ENCODE peak calls at places on chromosome 22, in ten cellular contexts. One of them, this sample, is unnamed.

GRCh38 chr22:23094695-23095466 is 24.6 kb downstream of the GNAZ start:
- DNase-seq in mesendoderm: no peak
- DNase-seq in HL-60: no peak
- DNase-seq in astrocyte: no peak
- DNase-seq in cardiac muscle cell: no peak
- DNase-seq in PC-3: no peak
- DNase-seq in stomach: no peak
- DNase-seq in lower lobe of right lung: no peak
- DNase-seq in thoracic aorta: no peak
- DNase-seq in right lobe of liver: no peak
- DNase-seq in this sample: no peak

GRCh38 chr22:29734429-29734828 is 14.6 kb downstream of the CABP7 start:
- DNase-seq in cardiac muscle cell: no peak
- DNase-seq in PC-3: no peak
- DNase-seq in HL-60: no peak
- DNase-seq in lower lobe of right lung: no peak
- DNase-seq in stomach: no peak
- DNase-seq in astrocyte: no peak
- DNase-seq in right lobe of liver: no peak
- DNase-seq in thoracic aorta: no peak
- DNase-seq in mesendoderm: no peak
- DNase-seq in this sample: no peak

GRCh38 chr22:24510694-24511625 is 15.8 kb downstream of the UPB1 start:
- DNase-seq in cardiac muscle cell: peak
- DNase-seq in stomach: peak
- DNase-seq in right lobe of liver: peak
- DNase-seq in HL-60: peak
- DNase-seq in lower lobe of right lung: no peak
- DNase-seq in mesendoderm: peak
- DNase-seq in PC-3: no peak
- DNase-seq in astrocyte: peak
- DNase-seq in thoracic aorta: no peak
- DNase-seq in this sample: no peak

GRCh38 chr22:48968201-48968959 is 859.3 kb downstream of the BRD1 start:
- DNase-seq in mesendoderm: peak
- DNase-seq in HL-60: no peak
- DNase-seq in stomach: peak
- DNase-seq in lower lobe of right lung: no peak
- DNase-seq in thoracic aorta: no peak
- DNase-seq in right lobe of liver: peak
- DNase-seq in astrocyte: no peak
- DNase-seq in PC-3: peak
- DNase-seq in cardiac muscle cell: no peak
- DNase-seq in this sample: peak

GRCh38 chr22:48950151-48950915 is 877.3 kb downstream of the BRD1 start:
- DNase-seq in lower lobe of right lung: no peak
- DNase-seq in thoracic aorta: no peak
- DNase-seq in stomach: peak
- DNase-seq in HL-60: no peak
- DNase-seq in PC-3: no peak
- DNase-seq in mesendoderm: no peak
- DNase-seq in astrocyte: no peak
- DNase-seq in right lobe of liver: peak
- DNase-seq in cardiac muscle cell: no peak
- DNase-seq in this sample: peak

GRCh38 chr22:25950101-25950500 is 208.1 kb downstream of the MYO18B start:
- DNase-seq in mesendoderm: no peak
- DNase-seq in HL-60: no peak
- DNase-seq in right lobe of liver: no peak
- DNase-seq in astrocyte: no peak
- DNase-seq in lower lobe of right lung: no peak
- DNase-seq in PC-3: no peak
- DNase-seq in thoracic aorta: no peak
- DNase-seq in cardiac muscle cell: no peak
- DNase-seq in stomach: no peak
- DNase-seq in this sample: no peak

GRCh38 chr22:46915978-46916730 is 153.7 kb downstream of the TBC1D22A start:
- DNase-seq in thoracic aorta: no peak
- DNase-seq in stomach: no peak
- DNase-seq in lower lobe of right lung: no peak
- DNase-seq in cardiac muscle cell: no peak
- DNase-seq in HL-60: no peak
- DNase-seq in astrocyte: no peak
- DNase-seq in right lobe of liver: no peak
- DNase-seq in PC-3: no peak
- DNase-seq in mesendoderm: no peak
- DNase-seq in this sample: no peak

GRCh38 chr22:31872209-31872608 is 72.1 kb upstream of the YWHAH start:
- DNase-seq in mesendoderm: peak
- DNase-seq in right lobe of liver: no peak
- DNase-seq in stomach: peak
- DNase-seq in astrocyte: no peak
- DNase-seq in thoracic aorta: no peak
- DNase-seq in cardiac muscle cell: peak
- DNase-seq in HL-60: peak
- DNase-seq in lower lobe of right lung: no peak
- DNase-seq in PC-3: no peak
- DNase-seq in this sample: peak

DNA sequence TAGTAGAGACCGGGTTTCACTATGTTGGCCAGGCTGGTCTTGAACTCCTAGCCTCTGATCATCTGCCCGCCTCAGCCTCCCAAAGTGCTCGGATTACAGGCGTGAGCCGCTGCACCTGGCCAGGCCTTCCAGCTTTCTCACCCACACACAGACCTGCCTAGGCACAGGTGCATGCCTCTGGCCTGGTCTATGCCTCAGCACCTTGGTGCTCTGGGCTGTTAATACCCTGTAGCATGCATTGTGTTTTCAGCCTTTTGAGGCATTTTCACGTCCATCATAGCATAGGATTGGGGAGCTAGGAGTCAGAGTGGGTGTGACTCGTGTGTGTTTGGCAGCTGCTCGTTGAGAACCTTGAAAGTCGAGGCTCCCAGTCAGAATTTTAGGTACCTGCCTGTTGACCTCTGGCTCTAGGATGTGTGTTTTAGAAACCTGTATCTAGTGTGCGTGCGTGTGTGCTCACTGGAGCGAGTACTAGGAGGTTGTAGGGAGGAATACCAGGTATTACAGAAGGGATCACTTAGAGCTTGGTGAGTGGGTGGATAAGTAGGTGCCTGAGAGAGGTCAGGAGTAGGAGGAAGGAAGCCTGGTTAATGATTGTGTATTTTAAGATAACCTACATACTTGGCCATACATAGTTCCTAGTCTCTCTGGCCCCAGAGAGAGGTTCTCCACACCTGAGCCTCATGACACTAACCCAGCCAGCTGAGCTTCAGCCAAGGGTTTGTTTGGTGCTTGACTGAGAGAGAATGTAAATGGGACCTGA is 20.0 kb downstream of the CRKL start:
- DNase-seq in cardiac muscle cell: no peak
- DNase-seq in right lobe of liver: peak
- DNase-seq in thoracic aorta: no peak
- DNase-seq in mesendoderm: no peak
- DNase-seq in stomach: peak
- DNase-seq in HL-60: no peak
- DNase-seq in PC-3: no peak
- DNase-seq in lower lobe of right lung: peak
- DNase-seq in astrocyte: no peak
- DNase-seq in this sample: no peak
- H3K27ac ChIP-seq in cardiac muscle cell: peak
- H3K27ac ChIP-seq in right lobe of liver: no peak
- H3K27ac ChIP-seq in thoracic aorta: no peak
- H3K27ac ChIP-seq in mesendoderm: no peak
- H3K27ac ChIP-seq in stomach: peak
- H3K27ac ChIP-seq in HL-60: no peak
- H3K27ac ChIP-seq in PC-3: no peak
- H3K27ac ChIP-seq in lower lobe of right lung: no peak
- H3K27ac ChIP-seq in astrocyte: no peak
- H3K27ac ChIP-seq in this sample: no peak

GRCh38 chr22:17835256-17835655 is 61.0 kb upstream of the BID start:
- DNase-seq in mesendoderm: no peak
- DNase-seq in stomach: no peak
- DNase-seq in lower lobe of right lung: no peak
- DNase-seq in astrocyte: no peak
- DNase-seq in HL-60: no peak
- DNase-seq in cardiac muscle cell: no peak
- DNase-seq in PC-3: no peak
- DNase-seq in thoracic aorta: no peak
- DNase-seq in right lobe of liver: no peak
- DNase-seq in this sample: no peak

GRCh38 chr22:17841836-17842235 is 67.6 kb upstream of the BID start:
- DNase-seq in astrocyte: no peak
- DNase-seq in stomach: no peak
- DNase-seq in HL-60: no peak
- DNase-seq in lower lobe of right lung: no peak
- DNase-seq in thoracic aorta: no peak
- DNase-seq in cardiac muscle cell: no peak
- DNase-seq in mesendoderm: no peak
- DNase-seq in PC-3: no peak
- DNase-seq in right lobe of liver: peak
- DNase-seq in this sample: no peak

GRCh38 chr22:17836977-17837742 is 62.9 kb upstream of the BID start:
- DNase-seq in stomach: peak
- DNase-seq in cardiac muscle cell: no peak
- DNase-seq in PC-3: no peak
- DNase-seq in HL-60: no peak
- DNase-seq in astrocyte: no peak
- DNase-seq in mesendoderm: peak
- DNase-seq in thoracic aorta: no peak
- DNase-seq in lower lobe of right lung: no peak
- DNase-seq in right lobe of liver: peak
- DNase-seq in this sample: no peak

GRCh38 chr22:17842386-17842785 is 68.1 kb upstream of the BID start:
- DNase-seq in mesendoderm: no peak
- DNase-seq in HL-60: peak
- DNase-seq in stomach: peak
- DNase-seq in right lobe of liver: peak
- DNase-seq in astrocyte: no peak
- DNase-seq in PC-3: no peak
- DNase-seq in thoracic aorta: no peak
- DNase-seq in cardiac muscle cell: peak
- DNase-seq in lower lobe of right lung: no peak
- DNase-seq in this sample: peak

GRCh38 chr22:17838180-17838865 is 64.1 kb upstream of the BID start:
- DNase-seq in astrocyte: no peak
- DNase-seq in thoracic aorta: no peak
- DNase-seq in stomach: no peak
- DNase-seq in mesendoderm: no peak
- DNase-seq in lower lobe of right lung: no peak
- DNase-seq in PC-3: no peak
- DNase-seq in cardiac muscle cell: no peak
- DNase-seq in right lobe of liver: peak
- DNase-seq in HL-60: no peak
- DNase-seq in this sample: no peak
- H3K27ac ChIP-seq in astrocyte: no peak
- H3K27ac ChIP-seq in thoracic aorta: peak
- H3K27ac ChIP-seq in stomach: peak
- H3K27ac ChIP-seq in mesendoderm: no peak
- H3K27ac ChIP-seq in lower lobe of right lung: no peak
- H3K27ac ChIP-seq in PC-3: no peak
- H3K27ac ChIP-seq in cardiac muscle cell: peak
- H3K27ac ChIP-seq in right lobe of liver: peak
- H3K27ac ChIP-seq in HL-60: no peak
- H3K27ac ChIP-seq in this sample: no peak

GRCh38 chr22:42926034-42926433 is 69.0 kb upstream of the ARFGAP3 start:
- DNase-seq in stomach: peak
- DNase-seq in astrocyte: no peak
- DNase-seq in PC-3: peak
- DNase-seq in mesendoderm: no peak
- DNase-seq in cardiac muscle cell: peak
- DNase-seq in HL-60: peak
- DNase-seq in thoracic aorta: no peak
- DNase-seq in right lobe of liver: no peak
- DNase-seq in lower lobe of right lung: no peak
- DNase-seq in this sample: peak

GRCh38 chr22:42924436-42924835 is 67.4 kb upstream of the ARFGAP3 start:
- DNase-seq in PC-3: no peak
- DNase-seq in astrocyte: no peak
- DNase-seq in mesendoderm: no peak
- DNase-seq in thoracic aorta: no peak
- DNase-seq in stomach: no peak
- DNase-seq in HL-60: no peak
- DNase-seq in cardiac muscle cell: no peak
- DNase-seq in lower lobe of right lung: peak
- DNase-seq in right lobe of liver: no peak
- DNase-seq in this sample: peak

GRCh38 chr22:42926768-42927167 is 69.7 kb upstream of the ARFGAP3 start:
- DNase-seq in PC-3: no peak
- DNase-seq in astrocyte: no peak
- DNase-seq in lower lobe of right lung: no peak
- DNase-seq in cardiac muscle cell: no peak
- DNase-seq in stomach: no peak
- DNase-seq in thoracic aorta: no peak
- DNase-seq in mesendoderm: no peak
- DNase-seq in right lobe of liver: no peak
- DNase-seq in HL-60: no peak
- DNase-seq in this sample: peak

GRCh38 chr22:42927966-42928365 is 70.9 kb upstream of the ARFGAP3 start:
- DNase-seq in right lobe of liver: no peak
- DNase-seq in stomach: no peak
- DNase-seq in cardiac muscle cell: no peak
- DNase-seq in HL-60: no peak
- DNase-seq in thoracic aorta: no peak
- DNase-seq in mesendoderm: no peak
- DNase-seq in lower lobe of right lung: no peak
- DNase-seq in PC-3: no peak
- DNase-seq in astrocyte: no peak
- DNase-seq in this sample: no peak

GRCh38 chr22:42925598-42925997 is 68.5 kb upstream of the ARFGAP3 start:
- DNase-seq in astrocyte: no peak
- DNase-seq in thoracic aorta: no peak
- DNase-seq in mesendoderm: no peak
- DNase-seq in right lobe of liver: no peak
- DNase-seq in cardiac muscle cell: no peak
- DNase-seq in HL-60: peak
- DNase-seq in PC-3: no peak
- DNase-seq in stomach: no peak
- DNase-seq in lower lobe of right lung: no peak
- DNase-seq in this sample: peak
- H3K27ac ChIP-seq in astrocyte: no peak
- H3K27ac ChIP-seq in thoracic aorta: peak
- H3K27ac ChIP-seq in mesendoderm: no peak
- H3K27ac ChIP-seq in right lobe of liver: no peak
- H3K27ac ChIP-seq in cardiac muscle cell: no peak
- H3K27ac ChIP-seq in HL-60: peak
- H3K27ac ChIP-seq in PC-3: no peak
- H3K27ac ChIP-seq in stomach: peak
- H3K27ac ChIP-seq in lower lobe of right lung: peak
- H3K27ac ChIP-seq in this sample: no peak

GRCh38 chr22:20239063-20239950 is 28.8 kb downstream of the RTN4R start:
- DNase-seq in mesendoderm: no peak
- DNase-seq in lower lobe of right lung: no peak
- DNase-seq in PC-3: no peak
- DNase-seq in right lobe of liver: no peak
- DNase-seq in cardiac muscle cell: peak
- DNase-seq in thoracic aorta: no peak
- DNase-seq in astrocyte: no peak
- DNase-seq in stomach: no peak
- DNase-seq in HL-60: no peak
- DNase-seq in this sample: peak

GRCh38 chr22:20238567-20239062 is 29.5 kb downstream of the RTN4R start:
- DNase-seq in lower lobe of right lung: peak
- DNase-seq in thoracic aorta: no peak
- DNase-seq in PC-3: peak
- DNase-seq in HL-60: peak
- DNase-seq in cardiac muscle cell: no peak
- DNase-seq in astrocyte: no peak
- DNase-seq in mesendoderm: peak
- DNase-seq in stomach: peak
- DNase-seq in right lobe of liver: peak
- DNase-seq in this sample: peak

GRCh38 chr22:20241579-20242392 is 26.3 kb downstream of the RTN4R start:
- DNase-seq in astrocyte: no peak
- DNase-seq in PC-3: no peak
- DNase-seq in HL-60: no peak
- DNase-seq in thoracic aorta: no peak
- DNase-seq in cardiac muscle cell: no peak
- DNase-seq in lower lobe of right lung: no peak
- DNase-seq in mesendoderm: no peak
- DNase-seq in stomach: no peak
- DNase-seq in right lobe of liver: peak
- DNase-seq in this sample: no peak

GRCh38 chr22:20240900-20241299 is 27.2 kb downstream of the RTN4R start:
- DNase-seq in right lobe of liver: no peak
- DNase-seq in astrocyte: no peak
- DNase-seq in PC-3: no peak
- DNase-seq in stomach: no peak
- DNase-seq in HL-60: no peak
- DNase-seq in cardiac muscle cell: no peak
- DNase-seq in mesendoderm: no peak
- DNase-seq in thoracic aorta: no peak
- DNase-seq in lower lobe of right lung: no peak
- DNase-seq in this sample: no peak

DNA sequence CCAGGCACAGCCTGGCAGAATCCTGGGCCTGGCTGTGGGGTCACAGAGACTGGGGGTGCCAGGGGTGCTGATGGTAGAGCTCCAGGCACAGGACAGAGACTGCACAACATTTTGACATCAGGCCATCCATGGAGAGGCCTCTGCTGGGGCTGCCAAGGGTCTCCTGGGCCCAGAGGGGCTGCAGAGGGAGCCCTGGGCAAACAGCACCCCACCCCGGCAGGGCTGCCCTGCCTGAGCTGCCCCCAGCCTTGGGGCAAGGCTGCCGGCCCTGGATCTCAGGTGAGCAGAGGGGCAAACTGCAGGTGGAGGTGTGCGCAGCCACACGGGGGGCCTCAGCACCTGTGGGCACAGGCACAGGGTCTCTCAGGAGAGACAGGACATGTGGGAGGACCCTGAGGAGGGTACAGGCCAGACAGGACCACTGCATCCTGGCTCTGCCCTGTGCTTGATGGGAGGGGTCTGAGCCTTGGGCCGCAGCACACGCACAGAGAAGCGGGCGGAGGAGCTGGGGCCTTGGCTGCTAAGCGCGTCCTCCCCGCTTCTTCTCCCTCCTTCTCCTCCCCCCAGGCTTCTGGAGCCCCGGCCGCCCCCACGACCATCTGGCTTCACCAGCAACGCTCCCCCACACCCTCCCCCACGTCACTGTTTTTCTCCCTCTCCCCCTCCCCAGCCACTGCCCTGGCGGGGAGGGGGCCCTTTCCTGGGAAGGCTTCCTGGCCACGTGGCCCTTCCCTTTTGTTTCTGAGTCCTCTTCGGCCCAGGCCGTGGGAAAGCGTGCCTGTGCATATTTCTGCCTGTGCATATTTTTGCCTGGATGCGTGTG is 28.0 kb downstream of the RTN4R start:
- DNase-seq in mesendoderm: no peak
- DNase-seq in astrocyte: no peak
- DNase-seq in lower lobe of right lung: no peak
- DNase-seq in right lobe of liver: no peak
- DNase-seq in HL-60: no peak
- DNase-seq in cardiac muscle cell: peak
- DNase-seq in PC-3: no peak
- DNase-seq in thoracic aorta: no peak
- DNase-seq in stomach: no peak
- DNase-seq in this sample: no peak
- H3K27ac ChIP-seq in mesendoderm: no peak
- H3K27ac ChIP-seq in astrocyte: no peak
- H3K27ac ChIP-seq in lower lobe of right lung: peak
- H3K27ac ChIP-seq in right lobe of liver: no peak
- H3K27ac ChIP-seq in HL-60: no peak
- H3K27ac ChIP-seq in cardiac muscle cell: no peak
- H3K27ac ChIP-seq in PC-3: no peak
- H3K27ac ChIP-seq in thoracic aorta: no peak
- H3K27ac ChIP-seq in stomach: peak
- H3K27ac ChIP-seq in this sample: peak

This sample was measured in spleen.